ENCODE peak calls at places on chromosomes 11 and 22, in six cellular contexts. One of them, this sample, is unnamed.

GRCh38 chr22:50045211-50046018 is 12.7 kb downstream of the TTLL8 start:
- DNase-seq in heart left ventricle: no peak
- DNase-seq in right atrium auricular region: no peak
- DNase-seq in NB4: no peak
- DNase-seq in HL-60: no peak
- DNase-seq in K562: no peak
- DNase-seq in this sample: no peak

GRCh38 chr22:18983120-18983651 is 47.1 kb upstream of the PRODH start:
- DNase-seq in K562: peak; percentile 22
- DNase-seq in HL-60: no peak
- DNase-seq in NB4: no peak
- DNase-seq in right atrium auricular region: no peak
- DNase-seq in heart left ventricle: no peak
- DNase-seq in this sample: no peak

GRCh38 chr11:3632070-3632660 is 9.6 kb downstream of the ART5 start:
- DNase-seq in K562: no peak
- DNase-seq in heart left ventricle: no peak
- DNase-seq in NB4: no peak
- DNase-seq in HL-60: no peak
- DNase-seq in right atrium auricular region: no peak
- DNase-seq in this sample: no peak

GRCh38 chr22:32909561-32910348 is 108.2 kb downstream of the TIMP3 start:
- DNase-seq in K562: no peak
- DNase-seq in right atrium auricular region: no peak
- DNase-seq in NB4: no peak
- DNase-seq in heart left ventricle: no peak
- DNase-seq in HL-60: no peak
- DNase-seq in this sample: no peak

GRCh38 chr11:116145187-116145865 is 627.5 kb downstream of the BUD13 start:
- DNase-seq in K562: no peak
- DNase-seq in HL-60: no peak
- DNase-seq in NB4: no peak
- DNase-seq in heart left ventricle: no peak
- DNase-seq in right atrium auricular region: peak; percentile 23
- DNase-seq in this sample: no peak

GRCh38 chr22:44685384-44686056 is 16.5 kb upstream of the PRR5 start:
- DNase-seq in HL-60: no peak
- DNase-seq in K562: peak; percentile 66
- DNase-seq in right atrium auricular region: no peak
- DNase-seq in NB4: peak; percentile 68
- DNase-seq in heart left ventricle: no peak
- DNase-seq in this sample: peak; percentile 99

GRCh38 chr22:20595461-20595860 is 88.1 kb downstream of the MED15 start:
- DNase-seq in NB4: no peak
- DNase-seq in right atrium auricular region: no peak
- DNase-seq in HL-60: no peak
- DNase-seq in K562: no peak
- DNase-seq in heart left ventricle: no peak
- DNase-seq in this sample: no peak

GRCh38 chr22:26534874-26535470 is 22.7 kb upstream of the TFIP11 start:
- DNase-seq in NB4: no peak
- DNase-seq in HL-60: no peak
- DNase-seq in K562: no peak
- DNase-seq in right atrium auricular region: no peak
- DNase-seq in heart left ventricle: no peak
- DNase-seq in this sample: no peak

GRCh38 chr11:12811861-12812260 is 137.6 kb downstream of the TEAD1 start:
- DNase-seq in HL-60: no peak
- DNase-seq in NB4: no peak
- DNase-seq in heart left ventricle: no peak
- DNase-seq in right atrium auricular region: no peak
- DNase-seq in K562: no peak
- DNase-seq in this sample: no peak

GRCh38 chr11:17550455-17551346 is 3.6 kb downstream of the OTOG start:
- DNase-seq in HL-60: no peak
- DNase-seq in right atrium auricular region: no peak
- DNase-seq in heart left ventricle: no peak
- DNase-seq in K562: no peak
- DNase-seq in NB4: peak; percentile 54
- DNase-seq in this sample: peak; percentile 11

GRCh38 chr11:129247129-129247528 is 55.0 kb upstream of the ARHGAP32 start:
- DNase-seq in right atrium auricular region: no peak
- DNase-seq in heart left ventricle: no peak
- DNase-seq in HL-60: no peak
- DNase-seq in NB4: no peak
- DNase-seq in K562: no peak
- DNase-seq in this sample: no peak

GRCh38 chr11:19868281-19868821 is 155.7 kb downstream of the NAV2 start:
- DNase-seq in K562: no peak
- DNase-seq in HL-60: no peak
- DNase-seq in heart left ventricle: no peak
- DNase-seq in right atrium auricular region: peak; percentile 72
- DNase-seq in NB4: peak; percentile 2
- DNase-seq in this sample: peak; percentile 70
- H3K4me3 ChIP-seq in K562: no peak overlapping the region
- H3K4me3 ChIP-seq in HL-60: no peak overlapping the region
- H3K4me3 ChIP-seq in heart left ventricle: no peak overlapping the region
- H3K4me3 ChIP-seq in right atrium auricular region: no peak overlapping the region
- H3K4me3 ChIP-seq in NB4: no peak overlapping the region
- H3K4me3 ChIP-seq in this sample: no peak overlapping the region

GRCh38 chr11:107598225-107599139 is 7.5 kb downstream of the ELMOD1 start:
- DNase-seq in NB4: peak; percentile 16
- DNase-seq in right atrium auricular region: no peak
- DNase-seq in heart left ventricle: no peak
- DNase-seq in HL-60: no peak
- DNase-seq in K562: no peak
- DNase-seq in this sample: peak; percentile 34
- TF ChIP-seq CTCF in NB4: peak; percentile 55
- TF ChIP-seq CTCF in right atrium auricular region: no peak
- TF ChIP-seq CTCF in heart left ventricle: no peak
- TF ChIP-seq CTCF in HL-60: peak; percentile 27
- TF ChIP-seq CTCF in K562: peak; percentile 47
- TF ChIP-seq CTCF in this sample: peak; percentile 64

DNA sequence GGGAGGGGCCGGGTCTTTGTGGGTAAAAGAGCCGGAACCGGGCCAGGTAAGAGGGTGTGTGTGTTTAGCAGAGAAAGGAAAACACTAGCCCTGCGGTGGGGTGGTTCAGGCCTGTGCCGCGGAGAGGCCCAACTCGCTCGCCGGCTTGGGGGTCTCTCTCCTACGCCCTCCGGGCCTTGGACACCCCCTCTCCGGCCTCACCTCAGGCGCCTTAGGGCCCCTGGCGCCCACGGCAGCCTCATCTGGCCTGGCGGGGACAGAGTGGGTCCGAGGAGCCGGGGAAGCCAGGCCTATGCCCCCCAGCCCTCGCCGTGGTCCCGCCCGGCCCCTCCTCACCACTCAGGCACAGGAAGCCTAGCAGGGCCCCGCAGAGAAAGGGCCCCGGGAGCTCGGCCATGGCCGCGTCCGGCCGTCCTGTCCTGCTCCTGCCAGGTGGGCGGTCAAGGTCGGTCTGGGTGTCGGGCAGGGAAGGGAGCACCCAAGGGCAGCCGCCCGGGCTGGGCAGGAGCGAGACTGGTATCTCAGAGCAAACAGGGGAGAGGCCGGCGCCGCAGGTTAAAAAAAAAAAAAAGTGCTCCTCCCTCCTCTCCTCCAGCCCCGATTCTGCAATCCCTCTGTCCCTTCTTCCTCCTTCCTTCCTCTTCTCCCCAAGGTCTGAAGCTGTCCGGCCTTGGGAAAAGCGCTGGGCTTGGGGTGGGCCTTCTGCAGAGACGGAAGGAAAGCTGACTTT is at the start of gene VSIG2:
- DNase-seq in K562: no peak
- DNase-seq in NB4: no peak
- DNase-seq in HL-60: no peak
- DNase-seq in right atrium auricular region: no peak
- DNase-seq in heart left ventricle: no peak
- DNase-seq in this sample: no peak
- H3K4me3 ChIP-seq in K562: no peak within 1 kb of the TSS
- H3K4me3 ChIP-seq in NB4: no peak within 1 kb of the TSS
- H3K4me3 ChIP-seq in HL-60: no peak within 1 kb of the TSS
- H3K4me3 ChIP-seq in right atrium auricular region: peak within 1 kb of the TSS; percentile 22
- H3K4me3 ChIP-seq in heart left ventricle: no peak within 1 kb of the TSS
- H3K4me3 ChIP-seq in this sample: no peak within 1 kb of the TSS

DNA sequence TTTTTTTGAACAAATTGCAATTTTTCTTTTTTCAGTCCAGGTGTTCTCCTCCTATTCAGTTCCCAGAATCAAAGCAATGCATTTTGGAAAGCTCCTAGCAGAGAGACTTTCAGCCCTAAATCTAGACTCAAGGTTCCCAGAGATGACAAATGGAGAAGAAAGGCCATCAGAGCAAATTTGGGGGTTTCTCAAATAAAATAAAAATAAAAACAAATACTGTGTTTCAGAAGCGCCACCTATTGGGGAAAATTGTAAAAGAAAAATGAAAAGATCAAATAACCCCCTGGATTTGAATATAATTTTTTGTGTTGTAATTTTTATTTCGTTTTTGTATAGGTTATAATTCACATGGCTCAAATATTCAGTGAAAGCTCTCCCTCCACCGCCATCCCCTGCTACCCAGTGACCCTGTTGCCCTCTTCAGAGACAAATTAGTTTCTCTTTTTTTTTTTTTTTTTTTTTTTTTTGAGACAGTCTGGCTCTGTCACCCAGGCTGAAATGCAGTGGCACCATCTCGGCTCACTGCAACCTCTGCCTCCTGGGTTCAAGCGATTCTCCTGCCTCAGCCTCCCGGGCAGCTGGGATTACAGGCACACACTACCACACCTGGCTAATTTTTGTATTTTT is 6.2 kb upstream of the UBE4A start:
- DNase-seq in NB4: peak; percentile 62
- DNase-seq in K562: no peak
- DNase-seq in HL-60: no peak
- DNase-seq in right atrium auricular region: no peak
- DNase-seq in heart left ventricle: no peak
- DNase-seq in this sample: peak; percentile 32
- TF ChIP-seq CTCF in NB4: peak; percentile 28
- TF ChIP-seq CTCF in K562: peak; percentile 40
- TF ChIP-seq CTCF in HL-60: peak; percentile 11
- TF ChIP-seq CTCF in right atrium auricular region: peak; percentile 37
- TF ChIP-seq CTCF in heart left ventricle: peak; percentile 60
- TF ChIP-seq CTCF in this sample: peak; percentile 43

GRCh38 chr11:106540001-106540400 is 462.5 kb downstream of the AASDHPPT start:
- DNase-seq in heart left ventricle: no peak
- DNase-seq in NB4: no peak
- DNase-seq in HL-60: no peak
- DNase-seq in K562: no peak
- DNase-seq in right atrium auricular region: no peak
- DNase-seq in this sample: peak; percentile 68
- H3K4me3 ChIP-seq in heart left ventricle: no peak overlapping the region
- H3K4me3 ChIP-seq in NB4: no peak overlapping the region
- H3K4me3 ChIP-seq in HL-60: no peak overlapping the region
- H3K4me3 ChIP-seq in K562: no peak overlapping the region
- H3K4me3 ChIP-seq in right atrium auricular region: no peak overlapping the region
- H3K4me3 ChIP-seq in this sample: no peak overlapping the region

GRCh38 chr22:39940757-39941305 is 19.4 kb upstream of the TMA7B start:
- DNase-seq in K562: no peak
- DNase-seq in heart left ventricle: no peak
- DNase-seq in HL-60: no peak
- DNase-seq in right atrium auricular region: no peak
- DNase-seq in NB4: peak; percentile 6
- DNase-seq in this sample: peak; percentile 14

GRCh38 chr22:39943941-39944624 is 16.1 kb upstream of the TMA7B start:
- DNase-seq in right atrium auricular region: no peak
- DNase-seq in K562: no peak
- DNase-seq in heart left ventricle: no peak
- DNase-seq in HL-60: no peak
- DNase-seq in NB4: no peak
- DNase-seq in this sample: no peak

GRCh38 chr22:39942433-39943213 is 17.6 kb upstream of the TMA7B start:
- DNase-seq in heart left ventricle: no peak
- DNase-seq in NB4: peak; percentile 41
- DNase-seq in K562: no peak
- DNase-seq in HL-60: no peak
- DNase-seq in right atrium auricular region: no peak
- DNase-seq in this sample: no peak

GRCh38 chr22:39941661-39942060 is 18.5 kb upstream of the TMA7B start:
- DNase-seq in NB4: no peak
- DNase-seq in HL-60: no peak
- DNase-seq in right atrium auricular region: no peak
- DNase-seq in heart left ventricle: no peak
- DNase-seq in K562: no peak
- DNase-seq in this sample: no peak

GRCh38 chr22:39943366-39943765 is 16.8 kb upstream of the TMA7B start:
- DNase-seq in K562: peak; percentile 28
- DNase-seq in right atrium auricular region: no peak
- DNase-seq in NB4: no peak
- DNase-seq in heart left ventricle: no peak
- DNase-seq in HL-60: no peak
- DNase-seq in this sample: no peak
- TF ChIP-seq CTCF in K562: peak; percentile 24
- TF ChIP-seq CTCF in right atrium auricular region: no peak
- TF ChIP-seq CTCF in NB4: no peak
- TF ChIP-seq CTCF in heart left ventricle: no peak
- TF ChIP-seq CTCF in HL-60: no peak
- TF ChIP-seq CTCF in this sample: no peak

DNA sequence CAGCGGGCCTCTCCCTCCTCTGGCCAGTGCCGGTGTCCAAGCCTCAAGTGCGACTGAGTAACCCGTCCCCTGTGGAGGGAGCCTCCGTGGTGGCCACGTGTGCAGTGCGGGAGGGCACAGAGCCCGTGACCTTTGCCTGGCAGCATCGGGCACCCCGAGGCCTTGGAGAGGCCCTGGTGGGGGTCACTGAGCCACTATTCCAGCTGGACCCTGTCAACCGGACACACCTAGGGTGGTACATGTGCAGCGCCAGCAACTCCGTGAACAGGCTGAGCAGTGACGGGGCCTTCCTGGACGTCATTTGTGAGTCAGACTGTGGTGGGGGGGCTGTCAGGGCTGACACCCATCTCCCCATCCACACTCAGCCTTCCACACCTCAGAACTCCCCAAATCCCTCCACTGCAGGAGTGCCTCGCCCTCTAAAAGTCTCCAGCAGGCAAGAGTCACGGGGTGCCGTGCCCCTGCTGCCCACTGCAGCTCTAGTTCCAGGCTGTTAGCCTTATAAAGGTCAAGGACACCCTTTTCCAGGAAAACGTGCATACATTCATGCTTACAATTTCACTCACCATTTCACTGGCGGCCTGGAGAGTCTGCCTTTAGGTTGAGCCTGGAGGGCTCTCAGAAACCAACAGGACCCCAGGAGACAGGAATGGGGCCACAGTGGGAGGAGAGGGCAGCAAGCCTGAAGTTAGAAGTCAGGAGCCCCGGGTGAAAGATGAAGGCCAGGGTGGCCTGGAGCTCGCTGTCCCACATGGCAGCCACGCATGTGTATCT is 2.6 kb downstream of the VSIG10L2 start:
- DNase-seq in NB4: no peak
- DNase-seq in right atrium auricular region: peak; percentile 52
- DNase-seq in HL-60: no peak
- DNase-seq in heart left ventricle: no peak
- DNase-seq in K562: no peak
- DNase-seq in this sample: no peak
- H3K4me3 ChIP-seq in NB4: no peak overlapping the region
- H3K4me3 ChIP-seq in right atrium auricular region: no peak overlapping the region
- H3K4me3 ChIP-seq in HL-60: no peak overlapping the region
- H3K4me3 ChIP-seq in heart left ventricle: no peak overlapping the region
- H3K4me3 ChIP-seq in K562: no peak overlapping the region
- H3K4me3 ChIP-seq in this sample: no peak overlapping the region